ENCODE peak calls at places on chromosomes 6 and 20, in four cellular contexts. J is HepG2, N is K562, I is GM12878. R is an unnamed sample.

GRCh38 chr20:51346686-51347485 is 195.6 kb downstream of the NFATC2 start:
- DNase-seq in N (no peak), I (no peak), J (no peak), R (no peak)

GRCh38 chr6:167565884-167566491 is 241.1 kb downstream of the TTLL2 start:
- DNase-seq in N (peak; percentile 32), I (no peak), J (peak; percentile 27), R (no peak)

GRCh38 chr6:106237286-106237685 is 88.3 kb downstream of the ATG5 start:
- DNase-seq in N (no peak), J (peak; percentile 23), I (no peak), R (no peak)

GRCh38 chr6:113185299-113185698 is 671.8 kb upstream of the MARCKS start:
- DNase-seq in J (no peak), I (no peak), N (no peak), R (no peak)

GRCh38 chr20:32050851-32051556 is 1.0 kb upstream of the HCK start:
- DNase-seq in J (no peak), N (no peak), I (no peak), R (peak; percentile 55)

GRCh38 chr6:41088451-41088850 is 15.7 kb downstream of the NFYA start:
- DNase-seq in I (no peak), J (no peak), N (no peak), R (no peak)

GRCh38 chr20:11769825-11770224 is 147.9 kb upstream of the BTBD3 start:
- DNase-seq in I (no peak), N (no peak), J (no peak), R (no peak)

GRCh38 chr20:13099676-13100075 is 90.9 kb downstream of the SPTLC3 start:
- DNase-seq in I (no peak), N (no peak), J (no peak), R (no peak)

GRCh38 chr6:79077680-79078056 is 386 bp downstream of the PHIP start:
- DNase-seq in J (no peak), N (no peak), I (no peak), R (no peak)

GRCh38 chr6:37651991-37652390 is 45.7 kb downstream of the MDGA1 start:
- DNase-seq in I (no peak), N (no peak), J (no peak), R (no peak)

GRCh38 chr6:45686841-45687569 is 309.3 kb upstream of the SUPT3H start:
- DNase-seq in N (no peak), J (peak; percentile 20), I (no peak), R (no peak)

GRCh38 chr6:153129873-153130514 is 1.1 kb downstream of the RGS17 start:
- DNase-seq in I (no peak), J (no peak), N (no peak), R (peak; percentile 29)

GRCh38 chr6:42264852-42265390 is 47.3 kb upstream of the MRPS10 start:
- DNase-seq in N (no peak), J (no peak), I (no peak), R (no peak)

DNA sequence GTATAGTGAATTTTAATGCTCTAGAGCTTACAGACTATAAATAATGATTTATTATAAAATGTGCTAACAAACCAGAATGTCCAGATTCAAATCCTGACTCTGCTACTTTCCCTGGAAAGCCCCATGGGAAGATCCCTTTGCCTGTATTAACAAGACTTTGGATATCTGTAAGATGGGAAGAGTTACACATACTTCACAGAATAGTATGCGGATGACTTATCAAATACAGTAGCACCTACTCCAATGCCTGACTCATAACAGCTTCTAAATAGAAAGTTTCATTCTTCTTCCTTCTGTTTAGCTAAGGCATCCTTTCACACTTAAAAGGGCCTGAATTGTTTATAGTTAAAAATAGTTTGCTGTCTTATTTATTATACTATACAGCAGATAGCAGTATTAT is 166.3 kb downstream of the KCNQ5 start:
- DNase-seq in I (no peak), J (no peak), N (no peak), R (no peak)
- TF ChIP-seq TCF7 in I (no peak), J (no peak), N (no peak), R (no peak)

DNA sequence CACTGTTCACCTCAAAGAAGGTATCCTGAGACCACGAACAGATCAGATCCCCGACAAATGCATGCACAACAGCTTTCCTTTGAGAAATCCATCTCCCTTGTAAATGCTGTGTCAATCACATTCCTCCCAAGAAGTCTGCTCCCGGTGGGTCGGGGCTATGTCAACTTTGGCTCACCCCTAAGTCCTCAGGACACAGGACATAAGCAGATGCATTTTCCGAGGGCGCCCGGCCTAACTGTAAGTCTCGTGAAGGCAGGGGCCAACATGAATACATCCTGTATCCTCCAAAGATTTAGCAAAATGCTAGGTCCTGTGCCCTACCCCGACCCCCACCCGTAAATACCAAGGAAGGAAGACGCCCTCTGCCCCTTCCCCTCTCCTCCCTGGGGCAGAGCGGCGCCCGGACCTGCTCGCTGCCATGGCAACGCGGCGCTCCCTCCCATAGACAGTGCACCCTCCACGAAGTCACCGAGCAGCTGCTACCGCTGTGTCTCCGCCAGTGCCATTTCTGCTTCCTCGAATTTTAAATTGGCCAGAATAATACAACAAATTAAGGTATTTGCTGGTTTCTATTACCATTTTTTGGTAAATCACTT is 100.4 kb downstream of the PCSK2 start:
- DNase-seq in N (no peak), J (no peak), I (no peak), R (peak; percentile 29)
- TF ChIP-seq TCF7 in N (no peak), J (no peak), I (no peak), R (no peak)

GRCh38 chr6:3252861-3253596 is 5.7 kb upstream of the PSMG4 start:
- DNase-seq in I (no peak), J (no peak), N (no peak), R (no peak)

GRCh38 chr6:3250278-3250677 is 8.5 kb upstream of the PSMG4 start:
- DNase-seq in N (no peak), J (no peak), I (no peak), R (no peak)

GRCh38 chr6:3252369-3252768 is 6.4 kb upstream of the PSMG4 start:
- DNase-seq in J (peak; percentile 56), N (peak; percentile 73), I (no peak), R (no peak)

GRCh38 chr6:3249821-3250220 is 8.9 kb upstream of the PSMG4 start:
- DNase-seq in I (no peak), N (no peak), J (no peak), R (no peak)

GRCh38 chr6:3251462-3252314 is 7.1 kb upstream of the PSMG4 start:
- DNase-seq in J (peak; percentile 77), N (peak; percentile 94), I (peak; percentile 30), R (peak; percentile 91)
- TF ChIP-seq TCF7 in J (no peak), N (peak; percentile 26), I (no peak), R (no peak)

GRCh38 chr20:53949319-53949839 is 121.0 kb downstream of the BCAS1 start:
- DNase-seq in I (no peak), N (no peak), J (no peak), R (no peak)
- TF ChIP-seq TCF7 in I (no peak), N (no peak), J (no peak), R (no peak)

DNA sequence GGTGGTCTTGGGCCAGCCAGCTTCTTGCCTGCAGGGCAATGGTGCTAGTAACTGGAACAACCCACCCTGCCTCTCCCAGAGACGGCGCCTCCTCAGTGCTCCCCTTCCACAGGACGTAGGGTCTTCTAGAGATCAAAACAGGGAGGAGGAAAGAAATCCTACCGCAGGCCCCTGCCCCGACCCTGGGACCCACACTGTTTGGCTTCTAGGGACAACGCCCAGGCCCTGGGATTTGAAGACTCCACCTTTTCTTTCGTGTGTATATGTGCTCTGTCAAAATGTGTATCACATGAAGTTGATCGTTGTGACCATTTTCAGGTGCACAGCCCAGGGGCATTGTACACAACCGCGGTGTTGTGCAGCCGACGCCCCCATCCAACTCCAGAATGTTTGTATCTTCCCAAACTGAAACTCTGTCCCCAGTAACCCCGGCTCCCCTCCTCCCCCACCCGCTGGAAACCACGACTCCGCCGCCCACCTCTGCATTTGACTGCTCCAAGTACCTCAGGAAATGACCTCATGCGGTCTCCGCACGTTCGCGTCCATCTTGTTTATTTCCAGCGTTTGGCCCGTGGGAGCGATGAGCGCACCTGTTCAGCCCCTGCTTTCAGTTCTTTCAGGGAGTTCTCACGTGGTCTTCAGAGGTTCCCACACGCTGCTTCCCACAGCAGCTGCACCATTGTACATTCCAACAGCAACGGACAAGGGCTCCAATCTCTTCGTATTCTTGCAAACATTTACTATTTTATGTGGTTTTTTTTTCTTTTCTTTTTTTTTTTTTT is 3.4 kb upstream of the BHLHE23 start:
- DNase-seq in I (peak; percentile 97), N (peak; percentile 36), J (no peak), R (no peak)
- TF ChIP-seq TCF7 in I (peak; percentile 70), N (no peak), J (no peak), R (no peak)

DNA sequence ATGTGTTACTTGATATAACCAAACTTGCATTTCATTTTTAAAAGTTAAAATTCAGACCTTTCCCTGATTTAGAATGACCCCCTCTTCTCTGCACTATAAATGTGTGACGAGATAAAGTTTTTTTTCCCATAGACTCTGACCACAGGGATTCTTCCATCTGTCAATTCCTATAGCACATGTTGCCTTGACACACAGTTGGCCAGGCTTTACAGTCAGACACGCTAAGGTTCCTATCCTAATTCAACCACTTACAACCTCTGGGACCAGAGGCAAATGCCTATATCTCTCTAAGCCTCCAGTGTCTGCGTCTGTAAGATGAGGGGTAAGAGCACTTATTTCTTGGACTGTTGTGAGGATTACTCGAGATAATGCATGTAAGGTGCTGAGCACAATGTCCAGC is 40.6 kb downstream of the KCNS1 start:
- DNase-seq in I (no peak), N (no peak), J (no peak), R (no peak)
- TF ChIP-seq TCF7 in I (no peak), N (no peak), J (no peak), R (no peak)

GRCh38 chr6:170274713-170275560 is 15.9 kb downstream of the DLL1 start:
- DNase-seq in N (no peak), J (no peak), I (no peak), R (no peak)
- TF ChIP-seq TCF7 in N (no peak), J (no peak), I (no peak), R (no peak)

DNA sequence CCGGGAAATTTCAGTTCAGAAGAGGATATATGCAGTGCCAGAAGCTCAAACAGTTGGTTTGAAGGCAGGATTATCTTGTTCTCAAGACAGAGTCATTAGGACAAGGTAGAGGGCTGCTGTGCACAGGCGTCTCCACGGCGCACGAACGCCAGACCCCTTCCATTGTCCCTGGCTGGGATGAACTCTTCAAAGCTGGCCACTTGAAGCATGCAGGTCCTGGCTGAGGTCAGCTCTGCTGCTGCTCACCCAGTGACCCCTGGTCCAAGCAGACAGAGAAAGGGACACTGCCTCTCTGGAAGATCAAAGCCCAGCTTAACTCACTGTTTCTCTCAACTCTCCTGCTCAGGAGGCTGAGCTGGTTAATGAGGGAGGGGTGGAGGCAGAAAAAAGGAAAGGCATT is 191.0 kb upstream of the HEY2 start:
- DNase-seq in I (no peak), J (no peak), N (no peak), R (no peak)
- TF ChIP-seq TCF7 in I (no peak), J (no peak), N (no peak), R (no peak)

R was measured in WTC11.